ENCODE peak calls at places on chromosomes 3 and 15, in eight cellular contexts. W is psoas muscle; F is GM23338; M is tibial nerve; D is sigmoid colon; A is CD8-positive, alpha-beta T cell; Z is Caco-2; V is colonic mucosa. O is an unnamed sample. For H3K27me3 and H3K36me3, the result is how much of the 10 kb centered on the place peaks cover.

GRCh38 chr3:113405180-113405579 is 36.1 kb downstream of the CFAP44 start:
- DNase-seq in A (no peak), M (no peak), Z (no peak), W (no peak), V (no peak), F (no peak), D (no peak), O (peak)

GRCh38 chr15:92683511-92683834 is 27.9 kb upstream of the FAM174B start:
- DNase-seq in A (no peak), V (peak), M (no peak), W (peak), Z (peak), F (peak), D (peak), O (peak)

GRCh38 chr3:136114421-136114820 is 81.7 kb downstream of the MSL2 start:
- DNase-seq in W (no peak), M (no peak), D (no peak), F (no peak), V (no peak), A (no peak), Z (no peak), O (no peak)

GRCh38 chr3:49469037-49469875 is 811 bp upstream of the DAG1 start:
- DNase-seq in M (peak), W (peak), V (peak), D (peak), F (peak), Z (peak), A (no peak), O (peak)

GRCh38 chr3:4241595-4242170 is 61.5 kb upstream of the SETMAR start:
- DNase-seq in W (no peak), Z (no peak), F (no peak), V (no peak), A (no peak), D (no peak), M (no peak), O (no peak)

GRCh38 chr3:57227930-57228733 is 603 bp downstream of the APPL1 start:
- DNase-seq in V (peak), M (no peak), W (peak), D (peak), F (peak), A (peak), Z (peak), O (peak)

GRCh38 chr15:90191795-90192494 is 9.2 kb upstream of the SEMA4B start:
- DNase-seq in M (peak), Z (peak), D (peak), W (peak), V (peak), A (peak), F (no peak), O (peak)

GRCh38 chr3:15347104-15347736 is 14.8 kb upstream of the SH3BP5 start:
- DNase-seq in D (no peak), V (no peak), F (no peak), A (no peak), W (no peak), M (no peak), Z (no peak), O (no peak)

GRCh38 chr15:57395292-57395691 is 19.0 kb downstream of the CGNL1 start:
- DNase-seq in M (no peak), V (no peak), Z (no peak), D (no peak), A (no peak), W (no peak), F (no peak), O (peak)

GRCh38 chr3:19898725-19899124 is 35.3 kb downstream of the EFHB start:
- DNase-seq in V (no peak), Z (no peak), M (no peak), F (no peak), A (no peak), W (no peak), D (no peak), O (no peak)

GRCh38 chr15:98853161-98853560 is 154.4 kb downstream of the PGPEP1L start:
- DNase-seq in V (peak), M (peak), D (peak), F (peak), W (peak), A (peak), Z (peak), O (peak)
- TF ChIP-seq CTCF in V (no peak), M (no peak), D (no peak), F (no peak), W (no peak), A (no peak), Z (no peak), O (no peak)

DNA sequence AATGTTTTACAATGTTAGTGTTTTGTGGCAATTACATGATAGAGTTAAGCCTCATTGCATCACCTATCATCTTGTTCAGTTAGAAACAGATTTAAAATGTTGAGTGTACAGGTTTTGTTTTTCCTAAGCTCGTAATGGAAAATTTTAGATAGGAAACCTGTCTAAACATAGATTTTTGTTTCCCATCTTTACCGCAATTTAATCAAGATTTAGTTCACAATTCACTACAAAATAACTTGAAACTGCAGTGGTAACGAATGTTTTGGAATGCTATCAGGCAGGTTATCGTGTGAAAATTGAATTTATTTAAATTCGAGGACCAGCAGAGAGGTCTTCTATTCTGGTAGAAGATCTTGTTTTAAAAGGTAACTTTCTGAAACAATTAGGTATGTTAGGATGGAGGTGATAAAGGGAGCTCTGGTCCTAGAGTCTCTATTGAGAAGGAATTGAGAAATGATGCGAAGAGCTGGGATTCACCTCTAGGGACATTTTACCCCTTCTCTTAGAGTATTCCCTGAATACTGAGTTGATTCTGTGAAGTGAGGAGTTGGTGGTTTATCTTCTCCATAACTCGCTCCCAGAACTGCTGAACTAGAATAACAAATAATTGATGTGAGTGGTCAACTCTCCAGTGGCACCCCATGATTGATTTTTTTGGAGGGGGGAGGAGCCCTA is 1.4 kb downstream of the DOCK3 start:
- DNase-seq in Z (no peak), D (no peak), M (no peak), F (peak), V (no peak), A (no peak), W (no peak), O (no peak)
- H3K27me3 ChIP-seq in Z (under half), D (under half), M (under half), F (under half), V (under half), A (under half), W (under half), O (under half)

GRCh38 chr3:65914032-65914739 is 124.5 kb downstream of the MAGI1 start:
- DNase-seq in V (no peak), A (no peak), M (no peak), D (no peak), Z (peak), F (peak), W (no peak), O (no peak)
- H3K36me3 ChIP-seq in V (under half), A (under half), M (under half), D (under half), Z (under half), F (under half), W (under half), O (under half)

GRCh38 chr15:51982013-51982769 is 10.6 kb upstream of the LEO1 start:
- DNase-seq in Z (peak), F (peak), V (peak), A (no peak), D (no peak), W (peak), M (no peak), O (peak)
- TF ChIP-seq CTCF in Z (peak), F (peak), V (peak), A (peak), D (peak), W (peak), M (peak), O (peak)

DNA sequence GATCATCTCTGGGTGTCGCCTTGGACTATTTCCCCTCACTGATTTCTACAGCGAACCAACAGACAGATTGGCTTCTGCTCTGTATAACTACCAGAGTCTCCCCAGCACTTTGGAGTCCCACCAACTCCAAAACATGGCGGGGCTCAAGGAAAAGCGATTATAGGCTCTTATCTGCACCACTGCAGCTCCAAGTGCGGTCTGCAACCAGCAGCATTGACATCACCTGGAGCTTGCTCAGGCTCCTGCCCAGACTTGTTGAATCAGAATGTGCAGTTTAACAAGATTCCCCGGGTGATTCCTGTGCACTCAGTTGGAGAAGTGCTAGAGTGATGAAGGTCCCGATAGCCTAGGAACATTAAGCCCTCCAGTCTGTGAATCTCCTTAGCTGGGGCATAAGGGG is 9.0 kb downstream of the CCK start:
- DNase-seq in W (no peak), A (no peak), Z (no peak), V (no peak), M (no peak), F (no peak), D (no peak), O (peak)
- H3K27me3 ChIP-seq in W (under half), A (under half), Z (under half), V (under half), M (under half), F (under half), D (under half), O (under half)

DNA sequence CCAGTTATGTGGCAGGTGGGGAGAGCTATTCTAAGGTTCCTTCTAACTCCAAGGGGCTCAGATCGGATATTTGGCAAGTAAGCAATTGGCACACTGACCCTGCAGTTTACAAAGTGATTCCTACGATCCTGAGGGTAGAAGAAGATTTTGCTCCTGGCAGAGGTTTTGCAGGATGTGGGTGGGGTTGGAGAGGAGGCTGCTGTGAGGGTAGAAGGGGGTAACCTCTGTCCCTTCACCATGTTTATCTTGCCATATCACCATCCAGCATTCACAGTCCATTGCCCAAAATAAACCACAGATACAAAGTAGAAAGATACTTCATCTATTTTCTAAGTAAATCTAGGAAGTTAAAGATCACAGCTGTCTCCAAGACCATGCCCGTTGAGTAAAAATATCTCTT is 51.5 kb downstream of the LIPC start:
- DNase-seq in A (no peak), M (no peak), D (no peak), Z (no peak), F (no peak), V (no peak), W (no peak), O (no peak)
- H3K36me3 ChIP-seq in A (under half), M (under half), D (under half), Z (under half), F (under half), V (under half), W (under half), O (under half)

GRCh38 chr3:63557912-63558311 is 94.6 kb upstream of the SNTN start:
- DNase-seq in D (no peak), V (no peak), A (no peak), W (no peak), Z (no peak), M (no peak), F (no peak), O (no peak)
- TF ChIP-seq CTCF in D (no peak), V (no peak), A (no peak), W (no peak), Z (no peak), M (no peak), F (no peak), O (no peak)

GRCh38 chr3:123027292-123028232 is at the start of gene SEMA5B:
- DNase-seq in V (peak), Z (peak), A (no peak), F (peak), M (no peak), W (peak), D (no peak), O (no peak)
- H3K27me3 ChIP-seq in V (under half), Z (under half), A (under half), F (under half), M (under half), W (under half), D (under half), O (under half)

O was measured in bronchial epithelial cell.